ENCODE peak calls at places on chromosomes 4 and X, in four cellular contexts. One of them, this sample, is unnamed.

GRCh38 chrX:111467896-111468295 is 43.5 kb upstream of the SERTM2 start:
- DNase-seq in stomach: no peak
- DNase-seq in CD8-positive, alpha-beta T cell: no peak
- DNase-seq in AG09309: no peak
- DNase-seq in this sample: no peak

GRCh38 chr4:89906787-89907521 is 12.3 kb downstream of the MMRN1 start:
- DNase-seq in AG09309: no peak
- DNase-seq in stomach: no peak
- DNase-seq in CD8-positive, alpha-beta T cell: no peak
- DNase-seq in this sample: no peak

GRCh38 chr4:60133414-60133813 is 1066.7 kb upstream of the ADGRL3 start:
- DNase-seq in stomach: no peak
- DNase-seq in AG09309: no peak
- DNase-seq in CD8-positive, alpha-beta T cell: no peak
- DNase-seq in this sample: peak; percentile 8

GRCh38 chr4:17272154-17272553 is 239.7 kb downstream of the QDPR start:
- DNase-seq in AG09309: no peak
- DNase-seq in CD8-positive, alpha-beta T cell: no peak
- DNase-seq in stomach: no peak
- DNase-seq in this sample: no peak

GRCh38 chr4:15162046-15162445 is 159.8 kb downstream of the CPEB2 start:
- DNase-seq in AG09309: no peak
- DNase-seq in stomach: no peak
- DNase-seq in CD8-positive, alpha-beta T cell: no peak
- DNase-seq in this sample: no peak

GRCh38 chr4:32423267-32423666 is 1703.1 kb downstream of the PCDH7 start:
- DNase-seq in CD8-positive, alpha-beta T cell: no peak
- DNase-seq in AG09309: no peak
- DNase-seq in stomach: no peak
- DNase-seq in this sample: no peak

GRCh38 chr4:88144866-88145300 is 13.6 kb downstream of the ABCG2 start:
- DNase-seq in CD8-positive, alpha-beta T cell: no peak
- DNase-seq in stomach: no peak
- DNase-seq in AG09309: no peak
- DNase-seq in this sample: no peak

GRCh38 chrX:130401415-130402210 is at the start of gene RBMX2:
- DNase-seq in AG09309: peak; percentile 8
- DNase-seq in CD8-positive, alpha-beta T cell: peak; percentile 56
- DNase-seq in stomach: peak; percentile 77
- DNase-seq in this sample: peak; percentile 23

DNA sequence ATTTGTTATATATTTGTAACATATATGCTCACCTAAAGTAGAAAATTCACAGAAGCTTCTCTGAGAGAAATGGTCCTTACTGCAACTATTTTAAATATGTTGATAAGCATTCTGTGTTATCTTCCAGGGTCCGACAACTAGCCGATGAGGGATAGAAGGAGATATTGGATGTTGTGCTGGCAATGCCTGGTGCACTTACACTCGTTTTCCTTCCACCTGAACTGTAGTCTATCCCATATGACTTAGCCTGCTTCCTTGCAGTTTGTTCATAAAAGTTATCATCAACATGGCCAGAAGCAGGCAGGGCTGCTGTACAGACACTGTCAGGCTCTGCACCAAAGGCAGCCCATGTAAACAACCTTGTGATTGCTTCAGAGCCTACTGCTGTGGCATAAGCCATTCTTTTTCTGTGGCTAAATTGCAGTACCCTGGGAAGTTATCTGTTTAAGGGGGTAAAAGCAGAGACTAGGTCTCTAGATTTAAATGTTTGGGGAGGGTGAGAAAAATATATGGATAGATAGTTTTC is 1.6 kb downstream of the MAPK10 start:
- DNase-seq in stomach: no peak
- DNase-seq in AG09309: no peak
- DNase-seq in CD8-positive, alpha-beta T cell: no peak
- DNase-seq in this sample: no peak
- H3K4me3 ChIP-seq in stomach: no peak overlapping the region
- H3K4me3 ChIP-seq in AG09309: no peak overlapping the region
- H3K4me3 ChIP-seq in CD8-positive, alpha-beta T cell: no peak overlapping the region
- H3K4me3 ChIP-seq in this sample: no peak overlapping the region

DNA sequence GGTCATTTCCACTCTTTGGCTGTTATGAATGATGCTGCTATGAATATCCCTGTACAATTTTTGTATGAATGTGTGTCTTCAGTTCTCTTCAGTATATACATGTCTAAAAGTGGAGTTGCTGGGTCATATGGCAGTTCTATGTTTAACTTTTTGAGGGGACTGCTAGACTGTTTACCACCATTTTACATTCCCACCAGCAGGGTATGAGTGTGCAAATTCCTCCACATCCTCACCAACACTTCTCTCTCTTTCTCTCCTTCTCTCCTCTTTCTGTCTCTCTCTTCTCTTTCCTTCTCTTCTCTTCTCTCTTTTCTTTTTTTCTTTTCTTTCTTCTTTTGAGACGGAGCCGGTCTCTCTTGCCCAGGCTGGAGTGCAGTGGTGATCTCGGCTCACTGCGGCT is 7.8 kb downstream of the WWC2 start:
- DNase-seq in AG09309: no peak
- DNase-seq in CD8-positive, alpha-beta T cell: no peak
- DNase-seq in stomach: no peak
- DNase-seq in this sample: no peak
- TF ChIP-seq CTCF in AG09309: no peak
- TF ChIP-seq CTCF in CD8-positive, alpha-beta T cell: no peak
- TF ChIP-seq CTCF in stomach: no peak
- TF ChIP-seq CTCF in this sample: peak; percentile 17

DNA sequence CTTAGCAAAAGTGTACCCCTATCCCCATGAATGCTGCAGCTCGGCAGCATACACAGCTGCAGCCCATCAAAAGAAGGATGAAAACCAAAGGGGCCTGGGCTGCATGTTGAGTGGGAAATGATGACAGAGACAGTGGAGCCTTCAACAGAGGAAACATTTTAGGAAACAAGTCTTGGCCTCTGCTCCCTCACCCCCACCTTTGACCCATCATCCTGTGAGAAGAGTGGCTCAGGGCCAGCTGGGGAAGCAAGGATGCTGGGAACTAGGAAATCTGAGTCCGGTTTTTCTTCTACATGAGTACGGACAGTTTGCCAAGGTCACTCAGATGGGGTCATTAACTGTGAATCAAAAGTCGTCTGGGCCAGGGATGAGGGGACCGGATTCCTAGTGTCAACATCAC is 37.2 kb downstream of the IDS start:
- DNase-seq in CD8-positive, alpha-beta T cell: no peak
- DNase-seq in AG09309: no peak
- DNase-seq in stomach: no peak
- DNase-seq in this sample: no peak
- H3K4me3 ChIP-seq in CD8-positive, alpha-beta T cell: no peak overlapping the region
- H3K4me3 ChIP-seq in AG09309: no peak overlapping the region
- H3K4me3 ChIP-seq in stomach: no peak overlapping the region
- H3K4me3 ChIP-seq in this sample: no peak overlapping the region

GRCh38 chr4:23320881-23321612 is 568.8 kb downstream of the PPARGC1A start:
- DNase-seq in AG09309: no peak
- DNase-seq in CD8-positive, alpha-beta T cell: no peak
- DNase-seq in stomach: no peak
- DNase-seq in this sample: no peak
- TF ChIP-seq CTCF in AG09309: no peak
- TF ChIP-seq CTCF in CD8-positive, alpha-beta T cell: no peak
- TF ChIP-seq CTCF in stomach: no peak
- TF ChIP-seq CTCF in this sample: no peak

DNA sequence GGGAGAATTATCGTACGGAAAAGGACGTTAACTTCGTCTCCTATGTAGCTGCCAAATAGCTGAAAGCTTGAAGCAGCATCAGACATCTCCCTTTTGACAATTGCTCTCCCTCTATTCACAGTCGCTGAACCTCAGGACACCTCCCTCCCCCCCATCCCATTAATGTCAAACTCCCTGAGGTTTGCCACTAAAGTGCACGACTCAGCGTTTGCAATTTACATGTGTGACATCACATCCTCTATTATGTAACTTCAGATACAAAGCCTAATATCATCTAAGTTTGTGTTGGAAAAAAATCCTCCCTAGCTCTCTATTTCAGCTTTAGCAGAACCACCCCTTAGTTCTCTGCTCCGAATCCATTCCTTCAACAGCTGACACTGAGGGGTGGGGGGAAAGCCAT is 5.5 kb upstream of the NR3C2 start:
- DNase-seq in AG09309: no peak
- DNase-seq in stomach: no peak
- DNase-seq in CD8-positive, alpha-beta T cell: no peak
- DNase-seq in this sample: no peak
- H3K4me3 ChIP-seq in AG09309: no peak overlapping the region
- H3K4me3 ChIP-seq in stomach: peak overlapping the region; percentile 7
- H3K4me3 ChIP-seq in CD8-positive, alpha-beta T cell: no peak overlapping the region
- H3K4me3 ChIP-seq in this sample: no peak overlapping the region

GRCh38 chr4:8120518-8120917 is 38.1 kb downstream of the ABLIM2 start:
- DNase-seq in CD8-positive, alpha-beta T cell: no peak
- DNase-seq in stomach: no peak
- DNase-seq in AG09309: no peak
- DNase-seq in this sample: no peak
- TF ChIP-seq CTCF in CD8-positive, alpha-beta T cell: no peak
- TF ChIP-seq CTCF in stomach: no peak
- TF ChIP-seq CTCF in AG09309: no peak
- TF ChIP-seq CTCF in this sample: no peak

GRCh38 chr4:100632163-100632562 is 114.3 kb upstream of the EMCN start:
- DNase-seq in stomach: peak; percentile 77
- DNase-seq in AG09309: no peak
- DNase-seq in CD8-positive, alpha-beta T cell: no peak
- DNase-seq in this sample: no peak

GRCh38 chr4:100631281-100631968 is 113.6 kb upstream of the EMCN start:
- DNase-seq in stomach: no peak
- DNase-seq in AG09309: no peak
- DNase-seq in CD8-positive, alpha-beta T cell: no peak
- DNase-seq in this sample: no peak

GRCh38 chr4:100633269-100633668 is 115.4 kb upstream of the EMCN start:
- DNase-seq in stomach: no peak
- DNase-seq in AG09309: no peak
- DNase-seq in CD8-positive, alpha-beta T cell: no peak
- DNase-seq in this sample: no peak

GRCh38 chr4:100635899-100636298 is 118.1 kb upstream of the EMCN start:
- DNase-seq in CD8-positive, alpha-beta T cell: no peak
- DNase-seq in stomach: peak; percentile 41
- DNase-seq in AG09309: no peak
- DNase-seq in this sample: no peak

GRCh38 chr4:100630341-100630740 is 112.5 kb upstream of the EMCN start:
- DNase-seq in AG09309: no peak
- DNase-seq in stomach: no peak
- DNase-seq in CD8-positive, alpha-beta T cell: no peak
- DNase-seq in this sample: no peak
- H3K4me3 ChIP-seq in AG09309: no peak overlapping the region
- H3K4me3 ChIP-seq in stomach: no peak overlapping the region
- H3K4me3 ChIP-seq in CD8-positive, alpha-beta T cell: no peak overlapping the region
- H3K4me3 ChIP-seq in this sample: no peak overlapping the region

GRCh38 chr4:82268050-82268825 is 105.6 kb downstream of the HNRNPD start:
- DNase-seq in CD8-positive, alpha-beta T cell: peak; percentile 16
- DNase-seq in stomach: peak; percentile 37
- DNase-seq in AG09309: peak; percentile 28
- DNase-seq in this sample: peak; percentile 36
- TF ChIP-seq CTCF in CD8-positive, alpha-beta T cell: peak; percentile 79
- TF ChIP-seq CTCF in stomach: no peak
- TF ChIP-seq CTCF in AG09309: peak; percentile 83
- TF ChIP-seq CTCF in this sample: peak; percentile 91

GRCh38 chrX:145818522-145819075 is 970 bp downstream of the SLITRK2 start:
- DNase-seq in AG09309: no peak
- DNase-seq in stomach: no peak
- DNase-seq in CD8-positive, alpha-beta T cell: no peak
- DNase-seq in this sample: no peak
- H3K4me3 ChIP-seq in AG09309: no peak overlapping the region
- H3K4me3 ChIP-seq in stomach: peak overlapping the region; percentile 27
- H3K4me3 ChIP-seq in CD8-positive, alpha-beta T cell: no peak overlapping the region
- H3K4me3 ChIP-seq in this sample: peak overlapping the region; percentile 32

This sample was measured in astrocyte of the cerebellum.